ENCODE peak calls at places on chromosome 3, in eight cellular contexts. S is Peyer's patch; N is endothelial cell of umbilical vein; H is T-helper 17 cell; T is activated CD8-positive, alpha-beta memory T cell treated with anti-CD3 and anti-CD28 coated beads, Interleukin-2, amount 50 U/mL, for 48 hours; V is suprapubic skin; P is RPMI8226; R is effector CD4-positive, alpha-beta T cell. O is an unnamed sample.

GRCh38 chr3:193780810-193781472 is 187.9 kb downstream of the OPA1 start:
- DNase-seq in S (peak; percentile 80), N (peak; percentile 79), H (no peak), T (peak; percentile 57), V (peak; percentile 80), P (peak; percentile 65), R (no peak), O (no peak)

GRCh38 chr3:17336291-17336690 is 406.1 kb downstream of the TBC1D5 start:
- DNase-seq in S (no peak), N (peak; percentile 33), H (no peak), T (no peak), V (no peak), P (no peak), R (no peak), O (no peak)

GRCh38 chr3:196736670-196737374 is 2.8 kb upstream of the PAK2 start:
- DNase-seq in S (no peak), N (no peak), H (no peak), T (no peak), V (no peak), P (no peak), R (no peak), O (no peak)

GRCh38 chr3:44529927-44530326 is 25.1 kb upstream of the ZKSCAN7 start:
- DNase-seq in S (no peak), N (peak; percentile 8), H (no peak), T (no peak), V (no peak), P (peak; percentile 20), R (no peak), O (no peak)

GRCh38 chr3:27642796-27643195 is 79.3 kb downstream of the EOMES start:
- DNase-seq in S (no peak), N (no peak), H (no peak), T (no peak), V (no peak), P (no peak), R (no peak), O (no peak)

GRCh38 chr3:123406598-123406997 is 42.3 kb downstream of the ADCY5 start:
- DNase-seq in S (peak; percentile 45), N (no peak), H (no peak), T (no peak), V (no peak), P (no peak), R (no peak), O (peak; percentile 95)

GRCh38 chr3:186589115-186589514 is 18.6 kb downstream of the DNAJB11 start:
- DNase-seq in S (no peak), N (no peak), H (no peak), T (no peak), V (no peak), P (no peak), R (no peak), O (no peak)

GRCh38 chr3:18090377-18090776 is 334.8 kb downstream of the SATB1 start:
- DNase-seq in S (no peak), N (no peak), H (no peak), T (no peak), V (no peak), P (no peak), R (no peak), O (no peak)

GRCh38 chr3:101230618-101231017 is 89.8 kb downstream of the IMPG2 start:
- DNase-seq in S (no peak), N (no peak), H (no peak), T (no peak), V (no peak), P (no peak), R (no peak), O (no peak)

GRCh38 chr3:54874816-54875556 is 52.9 kb downstream of the LRTM1 start:
- DNase-seq in S (no peak), N (no peak), H (no peak), T (no peak), V (no peak), P (no peak), R (no peak), O (no peak)

GRCh38 chr3:4218426-4219226 is 84.5 kb upstream of the SETMAR start:
- DNase-seq in S (no peak), N (no peak), H (no peak), T (no peak), V (no peak), P (no peak), R (no peak), O (no peak)

GRCh38 chr3:82262193-82262592 is 500.7 kb upstream of the GBE1 start:
- DNase-seq in S (no peak), N (no peak), H (no peak), T (no peak), V (no peak), P (no peak), R (no peak), O (no peak)

GRCh38 chr3:121748638-121749275 is 784 bp downstream of the GOLGB1 start:
- DNase-seq in S (no peak), N (no peak), H (peak; percentile 13), T (no peak), V (no peak), P (peak; percentile 68), R (no peak), O (no peak)

GRCh38 chr3:188003188-188004171 is 150.5 kb upstream of the LPP start:
- DNase-seq in S (peak; percentile 57), N (no peak), H (no peak), T (no peak), V (no peak), P (no peak), R (no peak), O (no peak)

GRCh38 chr3:7144696-7145308 is 283.9 kb downstream of the GRM7 start:
- DNase-seq in S (no peak), N (peak; percentile 36), H (no peak), T (no peak), V (no peak), P (peak; percentile 33), R (no peak), O (no peak)

GRCh38 chr3:149343951-149344350 is 10.5 kb upstream of the TM4SF18 start:
- DNase-seq in S (no peak), N (no peak), H (no peak), T (no peak), V (no peak), P (peak; percentile 30), R (no peak), O (no peak)

GRCh38 chr3:153028336-153028735 is 133.7 kb upstream of the RAP2B start:
- DNase-seq in S (no peak), N (peak; percentile 52), H (no peak), T (no peak), V (no peak), P (no peak), R (no peak), O (no peak)

GRCh38 chr3:99808163-99808794 is 9.4 kb upstream of the CMSS1 start:
- DNase-seq in S (no peak), N (peak; percentile 86), H (no peak), T (no peak), V (no peak), P (peak; percentile 54), R (peak; percentile 46), O (no peak)

GRCh38 chr3:37899711-37900306 is 38.1 kb downstream of the CTDSPL start:
- DNase-seq in S (no peak), N (peak; percentile 86), H (no peak), T (no peak), V (no peak), P (no peak), R (no peak), O (no peak)

GRCh38 chr3:172617976-172618375 is 92.9 kb downstream of the NCEH1 start:
- DNase-seq in S (no peak), N (no peak), H (no peak), T (no peak), V (no peak), P (no peak), R (no peak), O (no peak)

GRCh38 chr3:37137516-37137915 is 36.9 kb downstream of the LRRFIP2 start:
- DNase-seq in S (no peak), N (no peak), H (no peak), T (no peak), V (no peak), P (no peak), R (no peak), O (no peak)

GRCh38 chr3:196968233-196969000 is at the start of gene PIGZ:
- DNase-seq in S (peak; percentile 81), N (peak; percentile 25), H (peak; percentile 36), T (peak; percentile 70), V (peak; percentile 65), P (peak; percentile 73), R (no peak), O (no peak)

GRCh38 chr3:21912656-21913055 is 161.6 kb upstream of the ZNF385D start:
- DNase-seq in S (no peak), N (no peak), H (no peak), T (no peak), V (no peak), P (no peak), R (no peak), O (no peak)

O was measured in coronary artery.